ENCODE peak calls at places on chromosomes 1 and 21, in eight cellular contexts. P is stomach; K is foreskin fibroblast; L is Peyer's patch; Q is CD8-positive, alpha-beta memory T cell; U is NT2/D1; R is left ventricle myocardium inferior; O is cardiac muscle cell. I is an unnamed sample.

GRCh38 chr1:184167352-184167751 is 115.8 kb downstream of the TSEN15 start:
- DNase-seq in L (no peak), Q (no peak), K (no peak), P (no peak), R (no peak), O (no peak), U (no peak), I (no peak)

GRCh38 chr1:91929246-91929645 is 20.0 kb upstream of the BRDT start:
- DNase-seq in K (peak; percentile 45), U (peak; percentile 52), P (no peak), Q (no peak), L (no peak), O (peak; percentile 62), R (no peak), I (no peak)

GRCh38 chr1:116207126-116207735 is 96.0 kb downstream of the MAB21L3 start:
- DNase-seq in Q (no peak), R (no peak), K (no peak), P (no peak), U (no peak), L (no peak), O (no peak), I (no peak)

GRCh38 chr1:1959840-1960479 is 40.9 kb upstream of the TMEM52 start:
- DNase-seq in L (peak; percentile 87), Q (peak; percentile 30), O (peak; percentile 90), K (peak; percentile 76), P (peak; percentile 88), R (peak; percentile 86), U (peak; percentile 63), I (peak; percentile 87)

GRCh38 chr1:201411292-201411691 is 10.2 kb downstream of the TNNI1 start:
- DNase-seq in K (no peak), Q (no peak), P (no peak), R (no peak), L (no peak), O (no peak), U (no peak), I (no peak)

GRCh38 chr1:167582064-167582463 is 28.5 kb upstream of the CREG1 start:
- DNase-seq in L (no peak), O (no peak), K (no peak), Q (no peak), R (no peak), P (no peak), U (no peak), I (no peak)

GRCh38 chr1:56446531-56447098 is 132.7 kb downstream of the PLPP3 start:
- DNase-seq in P (no peak), K (peak; percentile 43), O (no peak), R (peak; percentile 63), L (no peak), U (no peak), Q (no peak), I (no peak)

GRCh38 chr1:100861379-100861778 is 33.3 kb downstream of the EXTL2 start:
- DNase-seq in P (no peak), R (no peak), K (peak; percentile 63), Q (no peak), O (no peak), L (no peak), U (no peak), I (no peak)

GRCh38 chr1:19731311-19731821 is 66.7 kb downstream of the HTR6 start:
- DNase-seq in O (no peak), R (no peak), K (no peak), L (no peak), Q (no peak), P (no peak), U (no peak), I (no peak)

GRCh38 chr1:153213519-153213918 is 3.9 kb upstream of the PRR9 start:
- DNase-seq in O (no peak), Q (no peak), U (no peak), K (no peak), P (no peak), L (no peak), R (no peak), I (no peak)

GRCh38 chr1:156571261-156571958 is 955 bp downstream of the IQGAP3 start:
- DNase-seq in L (no peak), R (no peak), K (peak; percentile 95), O (no peak), U (no peak), P (no peak), Q (no peak), I (no peak)

GRCh38 chr1:201949491-201949890 is 3.1 kb upstream of the LMOD1 start:
- DNase-seq in P (no peak), O (no peak), U (no peak), Q (no peak), R (no peak), K (peak; percentile 22), L (no peak), I (no peak)

GRCh38 chr1:4601986-4602385 is 52.4 kb upstream of the AJAP1 start:
- DNase-seq in P (peak; percentile 17), K (no peak), Q (no peak), R (no peak), U (no peak), L (no peak), O (no peak), I (no peak)

GRCh38 chr1:22936681-22937080 is 36.0 kb downstream of the LACTBL1 start:
- DNase-seq in R (no peak), U (no peak), L (peak; percentile 21), Q (no peak), K (no peak), P (no peak), O (no peak), I (no peak)

GRCh38 chr1:202575906-202576653 is 134.2 kb downstream of the SYT2 start:
- DNase-seq in U (no peak), P (no peak), K (peak; percentile 79), L (no peak), Q (no peak), R (no peak), O (no peak), I (no peak)

GRCh38 chr1:236181059-236181458 is 38.7 kb downstream of the GPR137B start:
- DNase-seq in L (no peak), U (no peak), Q (no peak), R (no peak), P (no peak), K (peak; percentile 55), O (no peak), I (no peak)

DNA sequence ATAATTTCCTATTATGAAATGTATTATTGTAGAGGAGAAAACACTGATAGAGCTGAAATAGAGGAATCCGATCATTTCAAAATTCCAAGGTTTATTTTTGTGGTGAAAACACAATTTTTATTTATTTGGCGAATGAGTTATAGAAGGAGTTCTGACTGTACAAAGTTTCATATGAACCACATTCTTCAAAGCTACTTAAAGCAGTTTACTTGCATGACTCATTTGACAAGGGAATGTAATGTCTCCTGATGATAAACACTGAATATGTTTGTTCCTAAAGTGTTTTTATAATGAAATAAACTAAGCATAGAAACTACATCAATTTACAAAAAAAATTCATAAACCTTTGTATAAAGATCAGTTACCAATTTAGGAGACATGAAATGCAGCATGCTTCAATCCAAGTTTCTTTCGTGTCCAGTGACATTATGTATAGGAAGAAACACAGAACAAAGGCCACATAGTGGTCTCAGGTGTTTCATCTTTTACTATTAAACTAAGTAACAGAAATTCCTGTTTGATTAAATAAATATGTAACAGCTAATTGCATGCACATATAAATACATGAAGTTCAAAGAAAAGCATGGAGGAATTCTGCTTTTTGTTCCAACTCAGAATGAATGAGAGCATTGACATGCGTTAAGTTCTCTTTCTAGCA is 2.4 kb downstream of the PRKACB start:
- DNase-seq in P (no peak), U (no peak), K (peak; percentile 68), L (no peak), R (no peak), O (no peak), Q (no peak), I (no peak)
- H3K4me3 ChIP-seq in P (no peak overlapping the region), U (no peak overlapping the region), K (no peak overlapping the region), L (no peak overlapping the region), R (peak overlapping the region; percentile 1), O (no peak overlapping the region), Q (peak overlapping the region; percentile 43), I (no peak overlapping the region)

GRCh38 chr21:25567472-25567871 is 39.8 kb downstream of the MRPL39 start:
- DNase-seq in L (no peak), P (no peak), O (no peak), R (no peak), U (no peak), K (no peak), Q (no peak), I (no peak)
- H3K4me3 ChIP-seq in L (no peak overlapping the region), P (no peak overlapping the region), O (no peak overlapping the region), R (no peak overlapping the region), U (no peak overlapping the region), K (no peak overlapping the region), Q (no peak overlapping the region), I (no peak overlapping the region)

GRCh38 chr1:26378088-26378878 is 5.7 kb upstream of the ZNF683 start:
- DNase-seq in U (no peak), R (no peak), L (peak; percentile 84), P (no peak), O (no peak), K (peak; percentile 93), Q (peak; percentile 81), I (peak; percentile 54)
- H3K4me3 ChIP-seq in U (no peak overlapping the region), R (no peak overlapping the region), L (no peak overlapping the region), P (no peak overlapping the region), O (no peak overlapping the region), K (peak overlapping the region; percentile 28), Q (peak overlapping the region; percentile 47), I (no peak overlapping the region)

GRCh38 chr1:150974580-150975478 is at the start of gene CERS2:
- DNase-seq in U (peak; percentile 70), Q (peak; percentile 68), L (peak; percentile 90), R (peak; percentile 86), P (peak; percentile 87), K (peak; percentile 96), O (peak; percentile 93), I (peak; percentile 89)

GRCh38 chr1:150976401-150976821 is 1.8 kb upstream of the CERS2 start:
- DNase-seq in L (no peak), K (no peak), P (no peak), U (no peak), O (no peak), Q (no peak), R (no peak), I (no peak)

GRCh38 chr1:150979007-150979722 is 2.9 kb upstream of the ANXA9 start:
- DNase-seq in P (peak; percentile 93), Q (peak; percentile 84), R (peak; percentile 82), L (peak; percentile 96), K (peak; percentile 93), O (peak; percentile 93), U (peak; percentile 92), I (peak; percentile 74)

GRCh38 chr1:150979723-150980056 is 2.4 kb upstream of the ANXA9 start:
- DNase-seq in R (no peak), U (no peak), K (no peak), L (no peak), P (no peak), Q (no peak), O (no peak), I (no peak)

DNA sequence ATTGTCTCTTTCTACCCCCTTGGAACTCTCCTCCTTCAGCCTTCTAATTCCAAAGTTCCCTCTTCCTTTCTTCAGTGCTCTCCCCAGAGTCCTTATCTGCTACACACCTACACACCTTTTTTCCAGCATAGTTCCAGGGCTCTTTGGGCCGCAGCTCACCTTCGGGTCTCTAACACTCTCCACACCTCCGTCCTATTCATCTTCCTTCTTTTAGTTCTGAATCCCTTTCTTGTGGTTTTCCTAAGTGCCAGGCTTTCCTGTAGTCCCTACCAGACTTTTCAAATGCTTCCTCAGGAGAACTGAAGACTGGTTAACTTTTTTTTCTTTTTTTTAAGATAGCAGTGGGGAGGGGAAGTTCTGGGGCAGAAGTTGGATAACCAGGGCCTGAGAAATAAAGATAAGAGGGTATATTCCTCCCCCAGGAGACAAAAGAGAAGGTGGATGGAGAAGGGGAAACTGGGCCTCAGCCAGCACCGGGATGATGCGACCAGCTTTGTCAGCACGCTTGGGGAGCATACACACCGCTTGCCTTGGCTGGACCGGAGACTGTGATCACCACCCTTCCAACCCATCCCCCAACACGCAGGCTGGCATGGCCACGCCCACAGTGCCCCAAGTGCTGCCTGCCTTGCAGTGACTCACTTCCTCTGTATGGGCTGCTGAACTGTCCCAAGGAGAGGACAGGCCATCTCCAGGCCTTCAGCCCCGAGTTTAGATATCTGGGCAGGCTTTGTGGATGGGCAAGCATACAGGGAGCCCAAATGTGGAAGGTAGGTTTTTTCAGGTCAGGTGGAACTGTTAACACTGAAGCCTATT is 2.5 kb upstream of the CERS2 start:
- DNase-seq in U (no peak), P (peak; percentile 89), Q (peak; percentile 52), L (peak; percentile 95), O (peak; percentile 40), R (peak; percentile 82), K (peak; percentile 83), I (peak; percentile 91)
- H3K4me3 ChIP-seq in U (peak overlapping the region; percentile 18), P (no peak overlapping the region), Q (peak overlapping the region; percentile 23), L (no peak overlapping the region), O (no peak overlapping the region), R (peak overlapping the region; percentile 21), K (no peak overlapping the region), I (no peak overlapping the region)